ENCODE peak calls at places on chromosome 22, in nine cellular contexts. One of them, this sample, is unnamed.

GRCh38 chr22:48351376-48352085 is 1476.1 kb downstream of the BRD1 start:
- DNase-seq in Peyer's patch: peak; percentile 15
- DNase-seq in GM12892: no peak
- DNase-seq in omental fat pad: no peak
- DNase-seq in AG04449: no peak
- DNase-seq in activated gamma-delta T cell treated with Interleukin-2 at 50 U/mL for 16 hours: no peak
- DNase-seq in upper lobe of right lung: peak; percentile 36
- DNase-seq in NCI-H1694: no peak
- DNase-seq in HAP-1: no peak
- DNase-seq in this sample: no peak

GRCh38 chr22:46576556-46577351 is 39.3 kb upstream of the CELSR1 start:
- DNase-seq in Peyer's patch: peak; percentile 79
- DNase-seq in GM12892: peak; percentile 84
- DNase-seq in omental fat pad: no peak
- DNase-seq in AG04449: no peak
- DNase-seq in activated gamma-delta T cell treated with Interleukin-2 at 50 U/mL for 16 hours: peak; percentile 44
- DNase-seq in upper lobe of right lung: peak; percentile 81
- DNase-seq in NCI-H1694: no peak
- DNase-seq in HAP-1: peak; percentile 43
- DNase-seq in this sample: peak; percentile 82

GRCh38 chr22:46851311-46851710 is 88.9 kb downstream of the TBC1D22A start:
- DNase-seq in Peyer's patch: no peak
- DNase-seq in GM12892: no peak
- DNase-seq in omental fat pad: no peak
- DNase-seq in AG04449: no peak
- DNase-seq in activated gamma-delta T cell treated with Interleukin-2 at 50 U/mL for 16 hours: no peak
- DNase-seq in upper lobe of right lung: no peak
- DNase-seq in NCI-H1694: no peak
- DNase-seq in HAP-1: no peak
- DNase-seq in this sample: no peak

GRCh38 chr22:36541831-36542391 is 12.9 kb upstream of the EIF3D start:
- DNase-seq in Peyer's patch: no peak
- DNase-seq in GM12892: no peak
- DNase-seq in omental fat pad: no peak
- DNase-seq in AG04449: peak; percentile 72
- DNase-seq in activated gamma-delta T cell treated with Interleukin-2 at 50 U/mL for 16 hours: peak; percentile 7
- DNase-seq in upper lobe of right lung: no peak
- DNase-seq in NCI-H1694: no peak
- DNase-seq in HAP-1: no peak
- DNase-seq in this sample: no peak

GRCh38 chr22:35552186-35552842 is 11.7 kb downstream of the RASD2 start:
- DNase-seq in Peyer's patch: peak; percentile 69
- DNase-seq in GM12892: peak; percentile 81
- DNase-seq in omental fat pad: no peak
- DNase-seq in AG04449: no peak
- DNase-seq in activated gamma-delta T cell treated with Interleukin-2 at 50 U/mL for 16 hours: peak; percentile 81
- DNase-seq in upper lobe of right lung: no peak
- DNase-seq in NCI-H1694: no peak
- DNase-seq in HAP-1: peak; percentile 22
- DNase-seq in this sample: peak; percentile 99

GRCh38 chr22:36925388-36926290 is 12.2 kb downstream of the CSF2RB start:
- DNase-seq in Peyer's patch: no peak
- DNase-seq in GM12892: no peak
- DNase-seq in omental fat pad: no peak
- DNase-seq in AG04449: no peak
- DNase-seq in activated gamma-delta T cell treated with Interleukin-2 at 50 U/mL for 16 hours: no peak
- DNase-seq in upper lobe of right lung: no peak
- DNase-seq in NCI-H1694: no peak
- DNase-seq in HAP-1: no peak
- DNase-seq in this sample: no peak

GRCh38 chr22:42368379-42369249 is 63.6 kb downstream of the NFAM1 start:
- DNase-seq in Peyer's patch: no peak
- DNase-seq in GM12892: no peak
- DNase-seq in omental fat pad: no peak
- DNase-seq in AG04449: no peak
- DNase-seq in activated gamma-delta T cell treated with Interleukin-2 at 50 U/mL for 16 hours: peak; percentile 13
- DNase-seq in upper lobe of right lung: no peak
- DNase-seq in NCI-H1694: no peak
- DNase-seq in HAP-1: no peak
- DNase-seq in this sample: no peak

GRCh38 chr22:50039669-50040458 is 18.2 kb downstream of the TTLL8 start:
- DNase-seq in Peyer's patch: no peak
- DNase-seq in GM12892: no peak
- DNase-seq in omental fat pad: no peak
- DNase-seq in AG04449: no peak
- DNase-seq in activated gamma-delta T cell treated with Interleukin-2 at 50 U/mL for 16 hours: no peak
- DNase-seq in upper lobe of right lung: peak; percentile 34
- DNase-seq in NCI-H1694: no peak
- DNase-seq in HAP-1: no peak
- DNase-seq in this sample: no peak

GRCh38 chr22:19760652-19761002 is at the start of gene TBX1:
- DNase-seq in Peyer's patch: no peak
- DNase-seq in GM12892: no peak
- DNase-seq in omental fat pad: no peak
- DNase-seq in AG04449: no peak
- DNase-seq in activated gamma-delta T cell treated with Interleukin-2 at 50 U/mL for 16 hours: no peak
- DNase-seq in upper lobe of right lung: no peak
- DNase-seq in NCI-H1694: no peak
- DNase-seq in HAP-1: no peak
- DNase-seq in this sample: peak; percentile 57

GRCh38 chr22:28885939-28886338 is 2.6 kb downstream of the ZNRF3 start:
- DNase-seq in Peyer's patch: no peak
- DNase-seq in GM12892: no peak
- DNase-seq in omental fat pad: no peak
- DNase-seq in AG04449: no peak
- DNase-seq in activated gamma-delta T cell treated with Interleukin-2 at 50 U/mL for 16 hours: no peak
- DNase-seq in upper lobe of right lung: no peak
- DNase-seq in NCI-H1694: no peak
- DNase-seq in HAP-1: no peak
- DNase-seq in this sample: no peak

GRCh38 chr22:47029244-47030001 is 267.0 kb downstream of the TBC1D22A start:
- DNase-seq in Peyer's patch: peak; percentile 44
- DNase-seq in GM12892: no peak
- DNase-seq in omental fat pad: no peak
- DNase-seq in AG04449: no peak
- DNase-seq in activated gamma-delta T cell treated with Interleukin-2 at 50 U/mL for 16 hours: no peak
- DNase-seq in upper lobe of right lung: peak; percentile 55
- DNase-seq in NCI-H1694: no peak
- DNase-seq in HAP-1: no peak
- DNase-seq in this sample: no peak

GRCh38 chr22:20751185-20751851 is 22.6 kb upstream of the SERPIND1 start:
- DNase-seq in Peyer's patch: no peak
- DNase-seq in GM12892: no peak
- DNase-seq in omental fat pad: no peak
- DNase-seq in AG04449: no peak
- DNase-seq in activated gamma-delta T cell treated with Interleukin-2 at 50 U/mL for 16 hours: no peak
- DNase-seq in upper lobe of right lung: no peak
- DNase-seq in NCI-H1694: no peak
- DNase-seq in HAP-1: no peak
- DNase-seq in this sample: no peak

GRCh38 chr22:32206774-32207758 is 2.2 kb upstream of the RFPL2 start:
- DNase-seq in Peyer's patch: peak; percentile 67
- DNase-seq in GM12892: no peak
- DNase-seq in omental fat pad: no peak
- DNase-seq in AG04449: no peak
- DNase-seq in activated gamma-delta T cell treated with Interleukin-2 at 50 U/mL for 16 hours: no peak
- DNase-seq in upper lobe of right lung: no peak
- DNase-seq in NCI-H1694: no peak
- DNase-seq in HAP-1: no peak
- DNase-seq in this sample: peak; percentile 25

GRCh38 chr22:23365961-23366360 is 185.7 kb downstream of the BCR start:
- DNase-seq in Peyer's patch: no peak
- DNase-seq in GM12892: no peak
- DNase-seq in omental fat pad: no peak
- DNase-seq in AG04449: no peak
- DNase-seq in activated gamma-delta T cell treated with Interleukin-2 at 50 U/mL for 16 hours: no peak
- DNase-seq in upper lobe of right lung: no peak
- DNase-seq in NCI-H1694: no peak
- DNase-seq in HAP-1: no peak
- DNase-seq in this sample: no peak

GRCh38 chr22:45235101-45235777 is 5.5 kb downstream of the KIAA0930 start:
- DNase-seq in Peyer's patch: no peak
- DNase-seq in GM12892: peak; percentile 87
- DNase-seq in omental fat pad: no peak
- DNase-seq in AG04449: no peak
- DNase-seq in activated gamma-delta T cell treated with Interleukin-2 at 50 U/mL for 16 hours: no peak
- DNase-seq in upper lobe of right lung: no peak
- DNase-seq in NCI-H1694: no peak
- DNase-seq in HAP-1: no peak
- DNase-seq in this sample: no peak

GRCh38 chr22:50738649-50739227 is 734 bp downstream of the ACR start:
- DNase-seq in Peyer's patch: peak; percentile 16
- DNase-seq in GM12892: no peak
- DNase-seq in omental fat pad: no peak
- DNase-seq in AG04449: no peak
- DNase-seq in activated gamma-delta T cell treated with Interleukin-2 at 50 U/mL for 16 hours: no peak
- DNase-seq in upper lobe of right lung: peak; percentile 44
- DNase-seq in NCI-H1694: no peak
- DNase-seq in HAP-1: no peak
- DNase-seq in this sample: no peak

GRCh38 chr22:18010263-18010662 is 14.1 kb downstream of the MICAL3 start:
- DNase-seq in Peyer's patch: no peak
- DNase-seq in GM12892: no peak
- DNase-seq in omental fat pad: no peak
- DNase-seq in AG04449: no peak
- DNase-seq in activated gamma-delta T cell treated with Interleukin-2 at 50 U/mL for 16 hours: no peak
- DNase-seq in upper lobe of right lung: no peak
- DNase-seq in NCI-H1694: no peak
- DNase-seq in HAP-1: no peak
- DNase-seq in this sample: no peak

GRCh38 chr22:39233736-39234120 is 11.1 kb downstream of the PDGFB start:
- DNase-seq in Peyer's patch: no peak
- DNase-seq in GM12892: no peak
- DNase-seq in omental fat pad: no peak
- DNase-seq in AG04449: no peak
- DNase-seq in activated gamma-delta T cell treated with Interleukin-2 at 50 U/mL for 16 hours: no peak
- DNase-seq in upper lobe of right lung: no peak
- DNase-seq in NCI-H1694: no peak
- DNase-seq in HAP-1: no peak
- DNase-seq in this sample: no peak

GRCh38 chr22:37616205-37617083 is 7.8 kb downstream of the GGA1 start:
- DNase-seq in Peyer's patch: no peak
- DNase-seq in GM12892: no peak
- DNase-seq in omental fat pad: no peak
- DNase-seq in AG04449: no peak
- DNase-seq in activated gamma-delta T cell treated with Interleukin-2 at 50 U/mL for 16 hours: no peak
- DNase-seq in upper lobe of right lung: no peak
- DNase-seq in NCI-H1694: no peak
- DNase-seq in HAP-1: no peak
- DNase-seq in this sample: no peak

GRCh38 chr22:46068908-46069481 is 81.3 kb upstream of the PPARA start:
- DNase-seq in Peyer's patch: peak; percentile 69
- DNase-seq in GM12892: no peak
- DNase-seq in omental fat pad: no peak
- DNase-seq in AG04449: peak; percentile 76
- DNase-seq in activated gamma-delta T cell treated with Interleukin-2 at 50 U/mL for 16 hours: no peak
- DNase-seq in upper lobe of right lung: peak; percentile 68
- DNase-seq in NCI-H1694: no peak
- DNase-seq in HAP-1: no peak
- DNase-seq in this sample: no peak

GRCh38 chr22:46613606-46613997 is 6.6 kb upstream of the GRAMD4 start:
- DNase-seq in Peyer's patch: no peak
- DNase-seq in GM12892: peak; percentile 56
- DNase-seq in omental fat pad: no peak
- DNase-seq in AG04449: no peak
- DNase-seq in activated gamma-delta T cell treated with Interleukin-2 at 50 U/mL for 16 hours: no peak
- DNase-seq in upper lobe of right lung: no peak
- DNase-seq in NCI-H1694: no peak
- DNase-seq in HAP-1: no peak
- DNase-seq in this sample: no peak

GRCh38 chr22:47076758-47077157 is 314.3 kb downstream of the TBC1D22A start:
- DNase-seq in Peyer's patch: no peak
- DNase-seq in GM12892: no peak
- DNase-seq in omental fat pad: no peak
- DNase-seq in AG04449: no peak
- DNase-seq in activated gamma-delta T cell treated with Interleukin-2 at 50 U/mL for 16 hours: no peak
- DNase-seq in upper lobe of right lung: no peak
- DNase-seq in NCI-H1694: no peak
- DNase-seq in HAP-1: no peak
- DNase-seq in this sample: no peak

GRCh38 chr22:38866399-38867123 is 5.5 kb downstream of the CBX6 start:
- DNase-seq in Peyer's patch: no peak
- DNase-seq in GM12892: no peak
- DNase-seq in omental fat pad: peak; percentile 11
- DNase-seq in AG04449: no peak
- DNase-seq in activated gamma-delta T cell treated with Interleukin-2 at 50 U/mL for 16 hours: no peak
- DNase-seq in upper lobe of right lung: peak; percentile 63
- DNase-seq in NCI-H1694: no peak
- DNase-seq in HAP-1: no peak
- DNase-seq in this sample: no peak